ENCODE peak calls at places on chromosomes 7 and 10, in nine cellular contexts. E is activated CD4-positive, alpha-beta T cell treated with anti-CD3 and anti-CD28 coated beads, Interleukin-2, amount 50 U/mL, for 1 hour; M is stimulated activated CD4-positive, alpha-beta T cell treated with anti-CD3 and anti-CD28 coated beads, Interleukin-1b, Interleukin-23, amount 100 ng/mL, for 24 hours; N is GM12891; K is T-helper 22 cell; W is cardiac fibroblast; Z is activated T-helper 1 cell treated with Interleukin-2 at 50 U/mL for 16 hours; Q is NCI-H460; B is NCI-H1105. V is an unnamed sample.

GRCh38 chr7:33072471-33072870 is 9.9 kb upstream of the NT5C3A start:
- DNase-seq in Q (no peak), M (no peak), B (no peak), E (no peak), Z (no peak), N (no peak), W (peak), K (no peak), V (no peak)

GRCh38 chr10:116271593-116272496 is 1.2 kb downstream of the GFRA1 start:
- DNase-seq in Q (no peak), W (no peak), Z (no peak), E (no peak), M (no peak), N (no peak), B (no peak), K (no peak), V (no peak)

GRCh38 chr10:93436577-93436976 is 45.6 kb downstream of the MYOF start:
- DNase-seq in M (no peak), N (no peak), B (no peak), K (no peak), Z (no peak), Q (peak), E (no peak), W (peak), V (peak)

GRCh38 chr7:84786073-84786472 is 400.8 kb downstream of the SEMA3D start:
- DNase-seq in Q (no peak), N (no peak), W (no peak), B (no peak), E (no peak), K (no peak), M (no peak), Z (no peak), V (no peak)

GRCh38 chr7:69928609-69929008 is 330.3 kb downstream of the AUTS2 start:
- DNase-seq in W (no peak), Z (no peak), N (no peak), M (no peak), Q (no peak), E (no peak), B (no peak), K (no peak), V (no peak)

GRCh38 chr10:80502621-80503583 is 34.8 kb upstream of the SH2D4B start:
- DNase-seq in B (no peak), E (no peak), N (no peak), K (no peak), M (no peak), Q (no peak), W (no peak), Z (no peak), V (no peak)

GRCh38 chr7:131370523-131370968 is 42.9 kb downstream of the MKLN1 start:
- DNase-seq in N (no peak), M (no peak), Z (no peak), K (peak), E (no peak), Q (no peak), B (no peak), W (peak), V (no peak)

GRCh38 chr7:27899601-27900000 is 159.6 kb downstream of the TAX1BP1 start:
- DNase-seq in W (no peak), K (no peak), N (no peak), B (no peak), M (no peak), E (no peak), Z (no peak), Q (no peak), V (no peak)

GRCh38 chr10:60963441-60964256 is 19.7 kb upstream of the RHOBTB1 start:
- DNase-seq in E (no peak), W (peak), Z (no peak), B (no peak), M (no peak), Q (no peak), N (no peak), K (no peak), V (no peak)

GRCh38 chr7:108291791-108292440 is 161.8 kb upstream of the LAMB4 start:
- DNase-seq in W (peak), N (no peak), Q (no peak), K (no peak), M (no peak), E (no peak), B (no peak), Z (no peak), V (peak)

GRCh38 chr10:77715536-77715935 is 77.9 kb upstream of the KCNMA1 start:
- DNase-seq in E (no peak), B (no peak), N (no peak), Z (no peak), K (no peak), Q (no peak), M (no peak), W (no peak), V (no peak)

GRCh38 chr10:78861456-78862327 is 207.1 kb upstream of the ZMIZ1 start:
- DNase-seq in W (no peak), Q (no peak), E (no peak), M (no peak), B (peak), K (no peak), Z (no peak), N (no peak), V (no peak)

GRCh38 chr7:27532256-27532783 is 130.4 kb downstream of the HIBADH start:
- DNase-seq in Q (no peak), M (no peak), B (no peak), E (no peak), W (peak), N (no peak), Z (no peak), K (no peak), V (no peak)

GRCh38 chr10:85280014-85280413 is 951.6 kb downstream of the CCSER2 start:
- DNase-seq in E (no peak), M (no peak), W (no peak), N (no peak), B (no peak), Z (no peak), K (no peak), Q (no peak), V (no peak)

GRCh38 chr7:21999896-22000295 is 54.2 kb upstream of the CDCA7L start:
- DNase-seq in Q (no peak), K (no peak), M (no peak), Z (no peak), E (no peak), W (peak), N (no peak), B (no peak), V (no peak)

GRCh38 chr10:102781921-102782542 is 38.3 kb downstream of the WBP1L start:
- DNase-seq in N (no peak), M (no peak), K (no peak), W (peak), E (no peak), Z (no peak), B (no peak), Q (peak), V (no peak)

GRCh38 chr10:62048919-62049636 is 147.6 kb downstream of the ARID5B start:
- DNase-seq in Q (peak), N (no peak), M (peak), B (no peak), W (peak), K (peak), Z (peak), E (peak), V (peak)

GRCh38 chr10:129814681-129815646 is 149.1 kb downstream of the EBF3 start:
- DNase-seq in B (no peak), M (no peak), Q (no peak), Z (no peak), E (no peak), N (no peak), W (no peak), K (no peak), V (no peak)

GRCh38 chr10:3229815-3230214 is 57.2 kb upstream of the PITRM1 start:
- DNase-seq in K (no peak), E (no peak), Q (no peak), N (no peak), Z (no peak), M (no peak), W (no peak), B (no peak), V (no peak)

GRCh38 chr7:134500406-134500805 is 27.0 kb upstream of the AKR1B10 start:
- DNase-seq in K (no peak), Q (no peak), M (no peak), E (no peak), B (no peak), W (no peak), N (no peak), Z (no peak), V (no peak)

GRCh38 chr10:80454526-80455460 is 683 bp downstream of the TSPAN14 start:
- DNase-seq in K (no peak), W (no peak), N (peak), Z (no peak), M (no peak), B (no peak), Q (no peak), E (no peak), V (no peak)

GRCh38 chr10:14259696-14260595 is 70.8 kb downstream of the FRMD4A start:
- DNase-seq in B (no peak), K (no peak), N (no peak), W (peak), Q (no peak), M (no peak), Z (no peak), E (no peak), V (peak)

GRCh38 chr10:18104223-18104872 is 35.9 kb upstream of the CACNB2 start:
- DNase-seq in B (peak), W (peak), M (peak), Z (no peak), N (no peak), K (no peak), Q (peak), E (peak), V (peak)

GRCh38 chr7:96093435-96093834 is 228.5 kb downstream of the SLC25A13 start:
- DNase-seq in Z (no peak), E (no peak), M (no peak), Q (no peak), N (no peak), K (no peak), B (no peak), W (peak), V (no peak)

GRCh38 chr10:46106410-46107255 is 60.6 kb upstream of the MSMB start:
- DNase-seq in M (no peak), W (peak), B (no peak), K (no peak), Z (no peak), N (no peak), E (no peak), Q (peak), V (peak)

GRCh38 chr7:32588657-32589056 is 93.4 kb downstream of the AVL9 start:
- DNase-seq in W (peak), Q (peak), M (no peak), K (no peak), Z (no peak), N (peak), E (no peak), B (no peak), V (no peak)

GRCh38 chr7:2169923-2170575 is 62.7 kb downstream of the MAD1L1 start:
- DNase-seq in Z (no peak), M (no peak), N (no peak), B (no peak), E (no peak), Q (no peak), K (no peak), W (no peak), V (no peak)

GRCh38 chr7:137656227-137656849 is 190.4 kb downstream of the DGKI start:
- DNase-seq in E (peak), M (peak), Z (no peak), W (peak), N (peak), K (no peak), Q (peak), B (peak), V (peak)

V was measured in brain pericyte.